ENCODE peak calls at places on chromosomes 1 and 21, in seven cellular contexts. P is pancreas, W is DND-41, Q is WERI-Rb-1, S is left lung, X is kidney, I is AG09319. R is an unnamed sample.

GRCh38 chr1:234631721-234632125 is 21.7 kb upstream of the IRF2BP2 start:
- DNase-seq in P (no peak), W (no peak), Q (no peak), S (no peak), X (no peak), I (peak; percentile 60), R (no peak)

GRCh38 chr1:231310391-231310934 is 27.2 kb downstream of the EXOC8 start:
- DNase-seq in P (no peak), W (no peak), Q (no peak), S (no peak), X (no peak), I (no peak), R (no peak)

GRCh38 chr1:27966402-27967105 is 6.8 kb downstream of the XKR8 start:
- DNase-seq in P (no peak), W (no peak), Q (no peak), S (no peak), X (peak; percentile 66), I (no peak), R (no peak)

GRCh38 chr1:240190881-240191385 is 99.2 kb downstream of the FMN2 start:
- DNase-seq in P (no peak), W (no peak), Q (no peak), S (no peak), X (no peak), I (peak; percentile 97), R (peak; percentile 8)

GRCh38 chr21:45889961-45890360 is 91.6 kb upstream of the COL6A1 start:
- DNase-seq in P (no peak), W (no peak), Q (no peak), S (peak; percentile 54), X (peak; percentile 37), I (no peak), R (no peak)

GRCh38 chr1:89779541-89779940 is 41.3 kb upstream of the LRRC8D start:
- DNase-seq in P (no peak), W (no peak), Q (no peak), S (no peak), X (no peak), I (no peak), R (no peak)

GRCh38 chr1:155499953-155500621 is 62.5 kb downstream of the ASH1L start:
- DNase-seq in P (no peak), W (no peak), Q (no peak), S (no peak), X (no peak), I (no peak), R (no peak)

GRCh38 chr21:42238185-42238934 is 19.4 kb downstream of the ABCG1 start:
- DNase-seq in P (peak; percentile 4), W (peak; percentile 47), Q (no peak), S (no peak), X (peak; percentile 25), I (no peak), R (no peak)

GRCh38 chr1:151133339-151133761 is 13.1 kb downstream of the SEMA6C start:
- DNase-seq in P (no peak), W (no peak), Q (no peak), S (no peak), X (no peak), I (no peak), R (no peak)

DNA sequence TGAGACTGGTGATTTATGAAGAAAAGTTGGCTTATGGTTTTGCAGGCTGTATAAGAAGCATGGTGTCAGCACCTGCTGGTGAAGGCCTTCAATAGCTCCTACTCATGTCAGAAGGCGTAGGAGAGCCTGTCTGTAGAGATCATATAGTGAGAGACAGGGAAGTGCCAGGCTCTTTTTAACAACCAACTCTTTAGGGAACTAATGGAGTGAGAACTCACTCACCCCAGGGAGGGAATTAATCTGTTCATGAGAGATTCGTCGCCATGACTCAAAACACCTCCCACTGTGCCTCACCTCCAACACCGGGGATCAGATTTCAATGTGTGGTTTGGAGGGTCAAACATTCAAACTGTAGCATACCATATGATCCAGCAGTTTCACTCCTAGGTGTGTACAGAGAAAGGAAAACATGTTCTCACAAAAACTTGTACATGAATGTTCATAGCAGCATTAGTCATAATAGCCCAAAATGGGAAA is 72.6 kb downstream of the TTC3 start:
- DNase-seq in P (no peak), W (no peak), Q (no peak), S (no peak), X (no peak), I (no peak), R (no peak)
- TF ChIP-seq CTCF in P (no peak), W (no peak), Q (no peak), S (no peak), X (no peak), I (no peak), R (no peak)

GRCh38 chr1:21351898-21352297 is 61.6 kb upstream of the ECE1 start:
- DNase-seq in P (no peak), W (no peak), Q (no peak), S (no peak), X (no peak), I (no peak), R (no peak)
- TF ChIP-seq CTCF in P (no peak), W (no peak), Q (no peak), S (no peak), X (no peak), I (no peak), R (no peak)

GRCh38 chr1:203362561-203363055 is 11.7 kb upstream of the FMOD start:
- DNase-seq in P (no peak), W (no peak), Q (no peak), S (no peak), X (no peak), I (no peak), R (no peak)

GRCh38 chr1:203354246-203354645 is 3.3 kb upstream of the FMOD start:
- DNase-seq in P (no peak), W (no peak), Q (no peak), S (no peak), X (no peak), I (peak; percentile 44), R (no peak)

GRCh38 chr1:203360772-203361171 is 9.8 kb upstream of the FMOD start:
- DNase-seq in P (no peak), W (no peak), Q (peak; percentile 56), S (no peak), X (no peak), I (no peak), R (no peak)

GRCh38 chr1:203361843-203362524 is 11.1 kb upstream of the FMOD start:
- DNase-seq in P (no peak), W (no peak), Q (no peak), S (no peak), X (no peak), I (no peak), R (no peak)

GRCh38 chr1:203359010-203359571 is 8.2 kb upstream of the FMOD start:
- DNase-seq in P (no peak), W (no peak), Q (no peak), S (no peak), X (no peak), I (peak; percentile 55), R (no peak)
- TF ChIP-seq CTCF in P (no peak), W (no peak), Q (no peak), S (no peak), X (no peak), I (no peak), R (no peak)

GRCh38 chr21:25708467-25709065 is 26.1 kb downstream of the ATP5PF start:
- DNase-seq in P (no peak), W (peak; percentile 42), Q (peak; percentile 38), S (no peak), X (no peak), I (peak; percentile 11), R (peak; percentile 28)
- TF ChIP-seq CTCF in P (peak; percentile 75), W (peak; percentile 79), Q (peak; percentile 52), S (peak; percentile 68), X (peak; percentile 65), I (peak; percentile 70), R (peak; percentile 86)

R was measured in nephron progenitor cell.